ENCODE peak calls at places on chromosomes 6 and 20, in seven cellular contexts. W is IMR-90; V is neuronal stem cell; R is thoracic aorta; I is CD4-positive, alpha-beta memory T cell; Q is GM23248; C is OCI-LY7. X is an unnamed sample.

GRCh38 chr20:50558483-50558925 is 48.3 kb downstream of the PTPN1 start:
- DNase-seq in W (peak; percentile 87), V (no peak), R (no peak), I (no peak), Q (peak; percentile 93), C (no peak), X (no peak)

GRCh38 chr6:37059344-37060194 is 54.1 kb downstream of the FGD2 start:
- DNase-seq in W (peak; percentile 97), V (peak; percentile 70), R (peak; percentile 43), I (no peak), Q (peak; percentile 98), C (no peak), X (peak; percentile 73)

GRCh38 chr6:84618046-84618752 is 146.2 kb downstream of the TBX18 start:
- DNase-seq in W (peak; percentile 90), V (no peak), R (no peak), I (no peak), Q (peak; percentile 92), C (no peak), X (no peak)

GRCh38 chr6:49582529-49582928 is 32.1 kb downstream of the C6orf141 start:
- DNase-seq in W (no peak), V (no peak), R (no peak), I (no peak), Q (no peak), C (no peak), X (no peak)

GRCh38 chr6:123994168-123994567 is 190.5 kb downstream of the NKAIN2 start:
- DNase-seq in W (no peak), V (no peak), R (no peak), I (no peak), Q (no peak), C (no peak), X (no peak)

GRCh38 chr20:62503414-62504178 is 27.8 kb upstream of the GATA5 start:
- DNase-seq in W (no peak), V (no peak), R (no peak), I (no peak), Q (no peak), C (no peak), X (no peak)

GRCh38 chr6:143564484-143565017 is 53.0 kb upstream of the FUCA2 start:
- DNase-seq in W (peak; percentile 32), V (no peak), R (no peak), I (no peak), Q (no peak), C (no peak), X (no peak)

GRCh38 chr6:93048381-93048780 is 371.0 kb downstream of the EPHA7 start:
- DNase-seq in W (no peak), V (no peak), R (no peak), I (no peak), Q (no peak), C (no peak), X (no peak)

GRCh38 chr6:123962508-123962907 is 158.8 kb downstream of the NKAIN2 start:
- DNase-seq in W (no peak), V (no peak), R (no peak), I (no peak), Q (no peak), C (no peak), X (no peak)

GRCh38 chr6:17968081-17968518 is 19.3 kb downstream of the KIF13A start:
- DNase-seq in W (peak; percentile 45), V (no peak), R (no peak), I (no peak), Q (peak; percentile 34), C (no peak), X (no peak)

GRCh38 chr6:63804381-63804956 is 168.9 kb downstream of the PHF3 start:
- DNase-seq in W (peak; percentile 95), V (no peak), R (no peak), I (no peak), Q (peak; percentile 92), C (no peak), X (no peak)

GRCh38 chr20:35011589-35012226 is 56.0 kb downstream of the MYH7B start:
- DNase-seq in W (no peak), V (no peak), R (no peak), I (no peak), Q (no peak), C (no peak), X (no peak)

GRCh38 chr6:156942266-156942665 is 165.1 kb downstream of the ARID1B start:
- DNase-seq in W (no peak), V (no peak), R (no peak), I (no peak), Q (no peak), C (peak; percentile 69), X (no peak)

GRCh38 chr20:59985864-59986263 is 27.6 kb downstream of the CDH26 start:
- DNase-seq in W (no peak), V (no peak), R (no peak), I (no peak), Q (no peak), C (peak; percentile 14), X (no peak)

GRCh38 chr20:56631318-56631989 is 2.3 kb downstream of the TFAP2C start:
- DNase-seq in W (no peak), V (no peak), R (no peak), I (no peak), Q (no peak), C (no peak), X (no peak)

GRCh38 chr20:63864978-63865640 is at the start of gene TPD52L2:
- DNase-seq in W (peak; percentile 97), V (peak; percentile 96), R (peak; percentile 97), I (peak; percentile 96), Q (peak; percentile 100), C (peak; percentile 98), X (peak; percentile 99)
- H3K27ac ChIP-seq in W (peak within 1 kb of the TSS; percentile 94), V (peak within 1 kb of the TSS; percentile 81), R (peak within 1 kb of the TSS; percentile 85), I (peak within 1 kb of the TSS; percentile 81), Q (peak within 1 kb of the TSS; percentile 99), C (peak within 1 kb of the TSS; percentile 71), X (peak within 1 kb of the TSS; percentile 88)

GRCh38 chr6:20411953-20412352 is 10.3 kb downstream of the E2F3 start:
- DNase-seq in W (no peak), V (no peak), R (no peak), I (no peak), Q (no peak), C (no peak), X (no peak)

GRCh38 chr6:20411544-20411943 is 9.9 kb downstream of the E2F3 start:
- DNase-seq in W (no peak), V (no peak), R (no peak), I (no peak), Q (no peak), C (no peak), X (no peak)

GRCh38 chr6:20414711-20415110 is 13.0 kb downstream of the E2F3 start:
- DNase-seq in W (no peak), V (no peak), R (no peak), I (no peak), Q (no peak), C (no peak), X (no peak)

GRCh38 chr6:20413826-20414225 is 12.1 kb downstream of the E2F3 start:
- DNase-seq in W (no peak), V (no peak), R (no peak), I (no peak), Q (no peak), C (no peak), X (no peak)

DNA sequence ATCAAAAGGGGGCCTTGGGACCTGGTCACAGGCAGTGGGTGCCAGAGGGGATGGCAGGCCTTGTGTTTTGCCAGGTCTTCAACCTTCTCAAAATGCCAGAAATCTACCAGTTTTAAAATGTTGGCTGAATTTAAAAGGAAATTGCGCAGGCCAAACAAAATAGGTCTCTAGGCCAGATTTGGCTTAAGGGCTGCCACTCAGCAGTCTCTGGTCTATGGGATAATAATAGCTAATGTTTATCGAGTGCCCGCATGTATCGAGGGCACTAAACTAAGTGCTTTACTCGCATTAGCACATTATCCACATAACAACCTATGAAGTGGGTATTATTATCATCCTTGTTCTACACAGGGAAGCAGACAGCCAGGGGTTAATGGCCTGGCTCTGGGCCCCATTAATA is 11.0 kb downstream of the E2F3 start:
- DNase-seq in W (no peak), V (no peak), R (no peak), I (no peak), Q (no peak), C (no peak), X (no peak)
- H3K4me1 ChIP-seq in W (peaks cover 7% of the 10 kb centered on the region), V (no peaks in the 10 kb centered on the region), R (peaks cover 72% of the 10 kb centered on the region), I (peaks cover 68% of the 10 kb centered on the region), Q (no peaks in the 10 kb centered on the region), C (peaks cover 39% of the 10 kb centered on the region), X (no peaks in the 10 kb centered on the region)

DNA sequence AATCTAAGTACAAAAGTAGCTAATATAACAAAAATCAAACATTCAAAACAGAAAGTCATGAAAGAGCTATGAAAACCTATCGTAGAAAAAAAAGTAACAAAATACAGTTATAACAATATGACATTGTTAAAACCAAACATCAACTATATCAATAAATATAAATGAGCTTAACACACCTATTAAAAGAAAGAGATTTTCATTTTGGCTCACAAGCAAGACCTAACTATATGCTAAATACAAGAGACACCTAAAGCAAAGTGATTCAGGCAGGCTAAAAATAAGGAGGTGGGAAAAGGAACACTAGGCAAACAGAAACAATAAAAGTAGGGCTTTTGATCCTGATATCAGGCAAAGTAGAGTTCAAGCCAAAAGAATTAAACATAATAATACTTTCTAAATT is 13.5 kb downstream of the ZNF322 start:
- DNase-seq in W (no peak), V (no peak), R (no peak), I (no peak), Q (no peak), C (no peak), X (no peak)
- H3K9me3 ChIP-seq in W (peaks cover 16% of the 10 kb centered on the region), V (peaks cover 84% of the 10 kb centered on the region), R (peaks cover 5% of the 10 kb centered on the region), I (no peaks in the 10 kb centered on the region), Q (no peaks in the 10 kb centered on the region), C (peaks cover 48% of the 10 kb centered on the region), X (no peaks in the 10 kb centered on the region)

GRCh38 chr20:2814587-2815051 is at the start of gene C20orf141:
- DNase-seq in W (peak; percentile 99), V (no peak), R (no peak), I (no peak), Q (peak; percentile 99), C (no peak), X (no peak)

GRCh38 chr20:2814076-2814475 is 711 bp upstream of the C20orf141 start:
- DNase-seq in W (peak; percentile 31), V (no peak), R (no peak), I (no peak), Q (no peak), C (no peak), X (no peak)

GRCh38 chr20:2816583-2817340 is 598 bp downstream of the TMEM239 start:
- DNase-seq in W (peak; percentile 9), V (no peak), R (no peak), I (no peak), Q (no peak), C (no peak), X (peak; percentile 51)

GRCh38 chr20:2816030-2816582 is at the start of gene TMEM239:
- DNase-seq in W (no peak), V (no peak), R (no peak), I (no peak), Q (no peak), C (no peak), X (no peak)

DNA sequence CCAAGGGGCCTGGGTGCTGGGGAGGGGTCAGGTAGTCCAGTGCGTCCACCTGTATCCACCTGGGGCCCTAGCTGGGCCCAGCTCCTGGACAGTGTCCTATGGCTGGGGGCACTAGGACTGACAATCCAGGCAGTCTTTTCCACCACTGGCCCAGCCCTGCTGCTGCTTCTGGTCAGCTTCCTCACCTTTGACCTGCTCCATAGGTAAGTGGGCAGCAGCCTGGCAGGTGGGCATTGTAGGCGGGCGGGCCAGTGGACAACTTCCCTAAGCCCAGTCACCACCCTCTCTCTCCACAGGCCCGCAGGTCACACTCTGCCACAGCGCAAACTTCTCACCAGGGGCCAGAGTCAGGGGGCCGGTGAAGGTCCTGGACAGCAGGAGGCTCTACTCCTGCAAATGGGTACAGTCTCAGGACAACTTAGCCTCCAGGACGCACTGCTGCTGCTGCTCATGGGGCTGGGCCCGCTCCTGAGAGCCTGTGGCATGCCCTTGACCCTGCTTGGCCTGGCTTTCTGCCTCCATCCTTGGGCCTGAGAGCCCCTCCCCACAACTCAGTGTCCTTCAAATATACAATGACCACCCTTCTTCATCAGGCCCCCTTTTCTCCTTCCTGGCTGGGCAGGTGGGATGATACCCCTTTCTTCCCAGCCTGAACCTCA is 584 bp downstream of the C20orf141 start:
- DNase-seq in W (no peak), V (no peak), R (no peak), I (no peak), Q (no peak), C (no peak), X (no peak)
- H3K27ac ChIP-seq in W (peak overlapping the region; percentile 56), V (no peak overlapping the region), R (no peak overlapping the region), I (no peak overlapping the region), Q (peak overlapping the region; percentile 23), C (no peak overlapping the region), X (no peak overlapping the region)

X was measured in tibial artery.